ENCODE peak calls at places on chromosome 7, in six cellular contexts. One of them, this sample, is unnamed.
A peak's percentile ranks its signal among the peaks of the same experiment; 100 is the strongest.

GRCh38 chr7:129615018-129615417 is 3.5 kb downstream of the NRF1 start:
- DNase-seq in HAP-1: no peak
- DNase-seq in transverse colon: no peak
- DNase-seq in osteoblast: peak; percentile 66
- DNase-seq in ovary: no peak
- DNase-seq in A549: no peak
- DNase-seq in this sample: no peak

GRCh38 chr7:5419523-5420107 is 4.0 kb downstream of the TNRC18 start:
- DNase-seq in HAP-1: peak; percentile 59
- DNase-seq in transverse colon: no peak
- DNase-seq in osteoblast: peak; percentile 61
- DNase-seq in ovary: peak; percentile 47
- DNase-seq in A549: no peak
- DNase-seq in this sample: no peak

GRCh38 chr7:29146888-29147609 is 712 bp upstream of the CPVL start:
- DNase-seq in HAP-1: peak; percentile 57
- DNase-seq in transverse colon: peak; percentile 20
- DNase-seq in osteoblast: no peak
- DNase-seq in ovary: peak; percentile 21
- DNase-seq in A549: no peak
- DNase-seq in this sample: no peak

GRCh38 chr7:33395340-33395739 is 266.0 kb downstream of the BBS9 start:
- DNase-seq in HAP-1: no peak
- DNase-seq in transverse colon: no peak
- DNase-seq in osteoblast: no peak
- DNase-seq in ovary: no peak
- DNase-seq in A549: no peak
- DNase-seq in this sample: no peak

GRCh38 chr7:120856621-120857352 is 1.2 kb downstream of the TSPAN12 start:
- DNase-seq in HAP-1: peak; percentile 85
- DNase-seq in transverse colon: peak; percentile 38
- DNase-seq in osteoblast: peak; percentile 88
- DNase-seq in ovary: no peak
- DNase-seq in A549: peak; percentile 29
- DNase-seq in this sample: peak; percentile 79

GRCh38 chr7:92747041-92747835 is 89.1 kb downstream of the CDK6 start:
- DNase-seq in HAP-1: no peak
- DNase-seq in transverse colon: no peak
- DNase-seq in osteoblast: no peak
- DNase-seq in ovary: no peak
- DNase-seq in A549: no peak
- DNase-seq in this sample: no peak

GRCh38 chr7:47514818-47515217 is 67.1 kb downstream of the TNS3 start:
- DNase-seq in HAP-1: no peak
- DNase-seq in transverse colon: no peak
- DNase-seq in osteoblast: no peak
- DNase-seq in ovary: no peak
- DNase-seq in A549: no peak
- DNase-seq in this sample: no peak

GRCh38 chr7:139328375-139328774 is 12.8 kb upstream of the FMC1 start:
- DNase-seq in HAP-1: no peak
- DNase-seq in transverse colon: no peak
- DNase-seq in osteoblast: peak; percentile 92
- DNase-seq in ovary: no peak
- DNase-seq in A549: no peak
- DNase-seq in this sample: no peak

GRCh38 chr7:141456298-141456697 is 94.9 kb upstream of the AGK start:
- DNase-seq in HAP-1: no peak
- DNase-seq in transverse colon: no peak
- DNase-seq in osteoblast: no peak
- DNase-seq in ovary: no peak
- DNase-seq in A549: no peak
- DNase-seq in this sample: no peak

GRCh38 chr7:113085781-113086390 is 741 bp downstream of the GPR85 start:
- DNase-seq in HAP-1: no peak
- DNase-seq in transverse colon: no peak
- DNase-seq in osteoblast: peak; percentile 63
- DNase-seq in ovary: no peak
- DNase-seq in A549: no peak
- DNase-seq in this sample: no peak

GRCh38 chr7:92753614-92754013 is 82.8 kb downstream of the CDK6 start:
- DNase-seq in HAP-1: no peak
- DNase-seq in transverse colon: no peak
- DNase-seq in osteoblast: no peak
- DNase-seq in ovary: no peak
- DNase-seq in A549: no peak
- DNase-seq in this sample: no peak

GRCh38 chr7:135510603-135511183 is 791 bp upstream of the CNOT4 start:
- DNase-seq in HAP-1: peak; percentile 18
- DNase-seq in transverse colon: no peak
- DNase-seq in osteoblast: no peak
- DNase-seq in ovary: no peak
- DNase-seq in A549: peak; percentile 15
- DNase-seq in this sample: no peak

GRCh38 chr7:149414745-149415390 is 46.0 kb downstream of the ZNF777 start:
- DNase-seq in HAP-1: no peak
- DNase-seq in transverse colon: peak; percentile 42
- DNase-seq in osteoblast: peak; percentile 89
- DNase-seq in ovary: peak; percentile 52
- DNase-seq in A549: no peak
- DNase-seq in this sample: peak; percentile 94

GRCh38 chr7:50450691-50451051 is 521 bp upstream of the FIGNL1 start:
- DNase-seq in HAP-1: no peak
- DNase-seq in transverse colon: peak; percentile 16
- DNase-seq in osteoblast: no peak
- DNase-seq in ovary: peak; percentile 31
- DNase-seq in A549: peak; percentile 10
- DNase-seq in this sample: no peak

GRCh38 chr7:76063525-76063924 is 15.6 kb downstream of the MDH2 start:
- DNase-seq in HAP-1: peak; percentile 54
- DNase-seq in transverse colon: peak; percentile 85
- DNase-seq in osteoblast: peak; percentile 44
- DNase-seq in ovary: no peak
- DNase-seq in A549: no peak
- DNase-seq in this sample: no peak

GRCh38 chr7:7746419-7746818 is 28.0 kb upstream of the RPA3 start:
- DNase-seq in HAP-1: no peak
- DNase-seq in transverse colon: peak; percentile 24
- DNase-seq in osteoblast: no peak
- DNase-seq in ovary: no peak
- DNase-seq in A549: no peak
- DNase-seq in this sample: no peak

GRCh38 chr7:151954866-151955820 is 1.1 kb upstream of the GALNTL5 start:
- DNase-seq in HAP-1: no peak
- DNase-seq in transverse colon: no peak
- DNase-seq in osteoblast: no peak
- DNase-seq in ovary: no peak
- DNase-seq in A549: no peak
- DNase-seq in this sample: no peak

GRCh38 chr7:95478139-95479037 is 7.4 kb upstream of the ASB4 start:
- DNase-seq in HAP-1: peak; percentile 46
- DNase-seq in transverse colon: peak; percentile 42
- DNase-seq in osteoblast: no peak
- DNase-seq in ovary: peak; percentile 30
- DNase-seq in A549: peak; percentile 60
- DNase-seq in this sample: no peak

GRCh38 chr7:47771301-47771989 is 176.8 kb downstream of the PKD1L1 start:
- DNase-seq in HAP-1: peak; percentile 60
- DNase-seq in transverse colon: no peak
- DNase-seq in osteoblast: no peak
- DNase-seq in ovary: no peak
- DNase-seq in A549: peak; percentile 46
- DNase-seq in this sample: no peak

GRCh38 chr7:130961128-130961601 is 227.2 kb upstream of the KLF14 start:
- DNase-seq in HAP-1: peak; percentile 68
- DNase-seq in transverse colon: peak; percentile 40
- DNase-seq in osteoblast: peak; percentile 77
- DNase-seq in ovary: no peak
- DNase-seq in A549: no peak
- DNase-seq in this sample: no peak

GRCh38 chr7:68699090-68699711 is 899.1 kb upstream of the AUTS2 start:
- DNase-seq in HAP-1: no peak
- DNase-seq in transverse colon: no peak
- DNase-seq in osteoblast: peak; percentile 71
- DNase-seq in ovary: no peak
- DNase-seq in A549: peak; percentile 64
- DNase-seq in this sample: no peak

GRCh38 chr7:92856436-92856835 is 20.1 kb upstream of the CDK6 start:
- DNase-seq in HAP-1: no peak
- DNase-seq in transverse colon: no peak
- DNase-seq in osteoblast: no peak
- DNase-seq in ovary: no peak
- DNase-seq in A549: no peak
- DNase-seq in this sample: no peak

GRCh38 chr7:149853157-149853556 is 15.0 kb downstream of the ZNF862 start:
- DNase-seq in HAP-1: peak; percentile 26
- DNase-seq in transverse colon: no peak
- DNase-seq in osteoblast: peak; percentile 73
- DNase-seq in ovary: no peak
- DNase-seq in A549: no peak
- DNase-seq in this sample: no peak

GRCh38 chr7:66050990-66051424 is 24.6 kb upstream of the ASL start:
- DNase-seq in HAP-1: peak; percentile 31
- DNase-seq in transverse colon: no peak
- DNase-seq in osteoblast: peak; percentile 90
- DNase-seq in ovary: no peak
- DNase-seq in A549: no peak
- DNase-seq in this sample: no peak

GRCh38 chr7:117085769-117086463 is 132.6 kb downstream of the ST7 start:
- DNase-seq in HAP-1: no peak
- DNase-seq in transverse colon: no peak
- DNase-seq in osteoblast: no peak
- DNase-seq in ovary: no peak
- DNase-seq in A549: no peak
- DNase-seq in this sample: no peak

GRCh38 chr7:12244129-12244528 is 33.0 kb downstream of the TMEM106B start:
- DNase-seq in HAP-1: peak; percentile 58
- DNase-seq in transverse colon: peak; percentile 34
- DNase-seq in osteoblast: no peak
- DNase-seq in ovary: no peak
- DNase-seq in A549: peak; percentile 10
- DNase-seq in this sample: peak; percentile 47

GRCh38 chr7:28293529-28293835 is 112.9 kb upstream of the JAZF1 start:
- DNase-seq in HAP-1: peak; percentile 14
- DNase-seq in transverse colon: no peak
- DNase-seq in osteoblast: no peak
- DNase-seq in ovary: no peak
- DNase-seq in A549: no peak
- DNase-seq in this sample: no peak

GRCh38 chr7:276230-276835 is 13.6 kb upstream of the FOXL3 start:
- DNase-seq in HAP-1: no peak
- DNase-seq in transverse colon: no peak
- DNase-seq in osteoblast: peak; percentile 55
- DNase-seq in ovary: no peak
- DNase-seq in A549: no peak
- DNase-seq in this sample: no peak

GRCh38 chr7:140593583-140593982 is 47.0 kb downstream of the DENND2A start:
- DNase-seq in HAP-1: no peak
- DNase-seq in transverse colon: no peak
- DNase-seq in osteoblast: no peak
- DNase-seq in ovary: no peak
- DNase-seq in A549: no peak
- DNase-seq in this sample: no peak

DNA sequence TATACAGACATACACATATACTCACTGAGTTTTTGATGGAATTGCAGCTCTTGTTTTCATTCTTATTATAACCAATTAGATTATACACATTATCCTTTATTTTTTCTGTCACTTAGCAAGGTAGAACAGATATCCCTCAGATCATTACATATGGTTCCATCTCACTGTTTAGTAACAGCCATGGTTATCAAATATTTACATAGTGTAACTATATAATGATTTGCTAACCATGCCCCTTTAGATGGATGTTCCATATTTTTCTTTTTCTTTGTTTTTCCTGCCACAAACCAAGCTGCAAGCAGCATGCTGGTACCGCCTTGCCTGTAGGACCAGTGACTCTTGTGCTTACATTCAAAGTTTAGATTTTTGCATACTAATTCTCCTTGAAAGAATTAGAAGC is 163.4 kb upstream of the NFE2L3 start:
- DNase-seq in HAP-1: no peak
- DNase-seq in transverse colon: no peak
- DNase-seq in osteoblast: no peak
- DNase-seq in ovary: no peak
- DNase-seq in A549: no peak
- DNase-seq in this sample: no peak
- H3K4me1 ChIP-seq in HAP-1: no peaks in the 10 kb centered on the region
- H3K4me1 ChIP-seq in transverse colon: peaks cover 18% of the 10 kb centered on the region
- H3K4me1 ChIP-seq in osteoblast: no peaks in the 10 kb centered on the region
- H3K4me1 ChIP-seq in ovary: no peaks in the 10 kb centered on the region
- H3K4me1 ChIP-seq in A549: no peaks in the 10 kb centered on the region
- H3K4me1 ChIP-seq in this sample: no peaks in the 10 kb centered on the region

DNA sequence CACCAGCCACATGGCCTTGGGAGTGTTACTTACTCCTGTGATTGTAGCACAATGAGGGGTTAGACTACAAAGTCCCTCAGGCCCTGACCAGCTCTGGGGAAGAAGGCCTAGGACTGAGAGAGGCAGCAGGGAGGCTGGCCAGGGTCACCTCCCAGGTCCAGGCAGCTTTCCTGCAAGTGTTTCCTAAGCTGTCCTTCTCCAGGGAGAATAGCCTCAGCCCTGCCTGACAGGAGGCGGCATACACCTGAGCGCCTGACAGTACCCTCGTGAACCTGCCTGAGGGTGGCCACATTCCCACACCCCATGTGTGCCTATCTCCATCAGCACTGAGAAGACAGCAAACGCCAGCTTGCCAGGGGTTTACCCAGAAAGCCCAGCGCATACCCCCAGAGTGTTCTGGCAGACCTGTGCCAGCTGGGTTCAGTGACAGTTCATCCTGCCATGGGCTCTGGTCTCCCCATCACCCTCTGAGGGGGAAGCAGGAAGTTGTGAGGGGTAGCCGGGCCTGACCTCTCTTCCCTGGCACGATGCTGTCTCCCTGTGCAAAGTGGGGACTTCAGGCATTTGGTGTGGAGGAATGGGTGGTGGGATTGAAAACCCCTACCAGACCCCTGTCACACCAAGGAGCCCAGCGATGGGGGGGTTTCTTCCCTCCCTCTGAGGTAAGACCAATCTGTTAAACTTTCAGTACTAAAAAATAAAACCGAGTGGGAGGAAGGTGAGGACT is 56.3 kb upstream of the CAMK2B start:
- DNase-seq in HAP-1: no peak
- DNase-seq in transverse colon: no peak
- DNase-seq in osteoblast: no peak
- DNase-seq in ovary: no peak
- DNase-seq in A549: no peak
- DNase-seq in this sample: no peak
- H3K4me1 ChIP-seq in HAP-1: no peaks in the 10 kb centered on the region
- H3K4me1 ChIP-seq in transverse colon: no peaks in the 10 kb centered on the region
- H3K4me1 ChIP-seq in osteoblast: peaks cover 59% of the 10 kb centered on the region
- H3K4me1 ChIP-seq in ovary: no peaks in the 10 kb centered on the region
- H3K4me1 ChIP-seq in A549: peaks cover 14% of the 10 kb centered on the region
- H3K4me1 ChIP-seq in this sample: no peaks in the 10 kb centered on the region

GRCh38 chr7:84134169-84134568 is 60.4 kb downstream of the SEMA3A start:
- DNase-seq in HAP-1: no peak
- DNase-seq in transverse colon: no peak
- DNase-seq in osteoblast: no peak
- DNase-seq in ovary: no peak
- DNase-seq in A549: no peak
- DNase-seq in this sample: no peak
- H3K4me1 ChIP-seq in HAP-1: no peaks in the 10 kb centered on the region
- H3K4me1 ChIP-seq in transverse colon: no peaks in the 10 kb centered on the region
- H3K4me1 ChIP-seq in osteoblast: no peaks in the 10 kb centered on the region
- H3K4me1 ChIP-seq in ovary: no peaks in the 10 kb centered on the region
- H3K4me1 ChIP-seq in A549: peaks cover 6% of the 10 kb centered on the region
- H3K4me1 ChIP-seq in this sample: no peaks in the 10 kb centered on the region

GRCh38 chr7:101884671-101885596 is 67.5 kb downstream of the CUX1 start:
- DNase-seq in HAP-1: no peak
- DNase-seq in transverse colon: no peak
- DNase-seq in osteoblast: no peak
- DNase-seq in ovary: no peak
- DNase-seq in A549: no peak
- DNase-seq in this sample: no peak
- H3K4me1 ChIP-seq in HAP-1: peaks cover 21% of the 10 kb centered on the region
- H3K4me1 ChIP-seq in transverse colon: peaks cover 62% of the 10 kb centered on the region
- H3K4me1 ChIP-seq in osteoblast: peaks cover 30% of the 10 kb centered on the region
- H3K4me1 ChIP-seq in ovary: peaks cover 26% of the 10 kb centered on the region
- H3K4me1 ChIP-seq in A549: peaks cover 84% of the 10 kb centered on the region
- H3K4me1 ChIP-seq in this sample: peaks cover 3% of the 10 kb centered on the region